ENCODE peak calls at places on chromosomes 6 and 20, in ten cellular contexts. O, C, B, K, T, H, J, F, M and W are unnamed samples.

GRCh38 chr6:106256201-106256968 is 69.2 kb downstream of the ATG5 start:
- DNase-seq in H (no peak), M (no peak), B (no peak), C (no peak), T (no peak), K (no peak), O (no peak), J (peak; percentile 64), F (no peak), W (no peak)

GRCh38 chr6:114339706-114340105 is 3.1 kb downstream of the HS3ST5 start:
- DNase-seq in O (no peak), B (no peak), M (no peak), C (no peak), F (no peak), K (no peak), H (no peak), J (peak; percentile 42), T (no peak), W (no peak)

GRCh38 chr6:68040780-68041179 is 594.3 kb upstream of the ADGRB3 start:
- DNase-seq in B (no peak), J (no peak), H (no peak), T (no peak), O (no peak), K (no peak), F (no peak), C (no peak), M (no peak), W (no peak)

GRCh38 chr6:135170849-135171248 is 10.3 kb upstream of the MYB start:
- DNase-seq in B (no peak), K (no peak), H (peak; percentile 22), C (no peak), J (peak; percentile 54), F (no peak), T (no peak), M (no peak), O (no peak), W (no peak)

GRCh38 chr6:49202923-49203322 is 260.1 kb downstream of the MMUT start:
- DNase-seq in B (no peak), T (no peak), F (no peak), O (no peak), M (no peak), K (no peak), C (no peak), H (no peak), J (peak; percentile 5), W (no peak)

GRCh38 chr6:147561742-147562141 is 53.3 kb downstream of the SAMD5 start:
- DNase-seq in B (no peak), K (no peak), T (no peak), O (peak; percentile 23), C (no peak), F (no peak), J (no peak), M (no peak), H (no peak), W (no peak)

GRCh38 chr6:110369056-110369455 is 10.9 kb upstream of the METTL24 start:
- DNase-seq in M (no peak), B (no peak), O (no peak), T (no peak), C (no peak), H (no peak), K (no peak), F (no peak), J (no peak), W (no peak)

GRCh38 chr6:129031051-129031599 is 148.2 kb downstream of the LAMA2 start:
- DNase-seq in T (no peak), B (no peak), F (no peak), C (no peak), M (no peak), J (peak; percentile 90), K (no peak), H (no peak), O (peak; percentile 60), W (no peak)

GRCh38 chr20:38723069-38723981 is 961 bp upstream of the SLC32A1 start:
- DNase-seq in J (no peak), H (no peak), O (no peak), K (peak; percentile 55), M (no peak), T (no peak), B (no peak), F (no peak), C (peak; percentile 46), W (no peak)

GRCh38 chr6:32932132-32932868 is 8.5 kb downstream of the HLA-DMB start:
- DNase-seq in T (no peak), C (no peak), J (no peak), F (no peak), H (no peak), B (no peak), M (no peak), K (no peak), O (peak; percentile 33), W (no peak)

GRCh38 chr20:45100563-45101245 is at the start of gene KCNS1:
- DNase-seq in H (no peak), B (no peak), J (no peak), O (peak; percentile 37), T (no peak), F (no peak), K (peak; percentile 35), C (peak; percentile 81), M (no peak), W (no peak)

GRCh38 chr20:16488086-16488485 is 85.2 kb downstream of the KIF16B start:
- DNase-seq in M (no peak), T (no peak), C (no peak), H (no peak), F (no peak), B (no peak), O (no peak), K (no peak), J (no peak), W (no peak)

GRCh38 chr6:42911171-42912021 is 4.5 kb upstream of the PTCRA start:
- DNase-seq in O (no peak), F (no peak), M (no peak), K (no peak), J (no peak), H (no peak), B (no peak), T (no peak), C (peak; percentile 89), W (no peak)

GRCh38 chr20:33724439-33725094 is 4.5 kb upstream of the PXMP4 start:
- DNase-seq in C (no peak), B (no peak), M (no peak), F (no peak), J (no peak), H (no peak), O (no peak), T (no peak), K (peak; percentile 50), W (no peak)

GRCh38 chr6:153145591-153145990 is 14.5 kb upstream of the RGS17 start:
- DNase-seq in B (no peak), J (no peak), F (peak; percentile 94), H (no peak), T (no peak), M (no peak), K (no peak), C (peak; percentile 46), O (no peak), W (peak; percentile 90)

GRCh38 chr6:26576929-26577719 is 19.6 kb upstream of the ABT1 start:
- DNase-seq in J (peak; percentile 85), K (peak; percentile 57), F (no peak), B (no peak), H (peak; percentile 83), T (no peak), M (peak; percentile 72), O (no peak), C (peak; percentile 79), W (no peak)

GRCh38 chr20:7629880-7630279 is 310.4 kb downstream of the HAO1 start:
- DNase-seq in J (peak; percentile 7), H (no peak), O (no peak), C (no peak), K (no peak), B (no peak), M (no peak), F (no peak), T (no peak), W (no peak)

GRCh38 chr6:3230275-3231212 is 3.1 kb upstream of the TUBB2B start:
- DNase-seq in J (peak; percentile 59), T (peak; percentile 54), B (no peak), O (no peak), C (peak; percentile 71), K (no peak), F (peak; percentile 90), M (no peak), H (no peak), W (peak; percentile 76)

GRCh38 chr6:124002377-124003081 is 198.9 kb downstream of the NKAIN2 start:
- DNase-seq in J (peak; percentile 29), T (no peak), O (no peak), M (no peak), F (no peak), K (no peak), B (no peak), H (no peak), C (no peak), W (no peak)

GRCh38 chr6:111730835-111731234 is 125.2 kb upstream of the TRAF3IP2 start:
- DNase-seq in H (no peak), T (no peak), M (no peak), F (peak; percentile 43), J (no peak), C (no peak), K (no peak), B (no peak), O (no peak), W (no peak)

GRCh38 chr6:20575125-20575524 is 40.9 kb downstream of the CDKAL1 start:
- DNase-seq in B (no peak), M (no peak), K (no peak), J (no peak), H (no peak), T (no peak), F (no peak), O (no peak), C (no peak), W (peak; percentile 13)

GRCh38 chr20:38393259-38393658 is 41.9 kb downstream of the SNHG17 start:
- DNase-seq in H (no peak), K (no peak), C (no peak), O (no peak), F (no peak), M (no peak), B (no peak), J (no peak), T (no peak), W (no peak)